ENCODE peak calls at places on chromosomes 2 and 18, in seven cellular contexts. One of them, this sample, is unnamed.

GRCh38 chr2:113158884-113159553 is 14.8 kb upstream of the PSD4 start:
- DNase-seq in small intestine: no peak
- DNase-seq in psoas muscle: no peak
- DNase-seq in activated CD8-positive, alpha-beta memory T cell treated with anti-CD3 and anti-CD28 coated beads for 24 hours: peak
- DNase-seq in HEK293T: no peak
- DNase-seq in left ventricle myocardium inferior: no peak
- DNase-seq in A549: no peak
- DNase-seq in this sample: no peak

GRCh38 chr2:36461039-36461681 is 105.6 kb downstream of the CRIM1 start:
- DNase-seq in left ventricle myocardium inferior: no peak
- DNase-seq in small intestine: no peak
- DNase-seq in psoas muscle: no peak
- DNase-seq in activated CD8-positive, alpha-beta memory T cell treated with anti-CD3 and anti-CD28 coated beads for 24 hours: no peak
- DNase-seq in A549: peak
- DNase-seq in HEK293T: no peak
- DNase-seq in this sample: no peak

GRCh38 chr18:8799593-8799992 is 94.2 kb downstream of the MTCL1 start:
- DNase-seq in psoas muscle: no peak
- DNase-seq in A549: no peak
- DNase-seq in activated CD8-positive, alpha-beta memory T cell treated with anti-CD3 and anti-CD28 coated beads for 24 hours: no peak
- DNase-seq in small intestine: no peak
- DNase-seq in HEK293T: no peak
- DNase-seq in left ventricle myocardium inferior: no peak
- DNase-seq in this sample: no peak

GRCh38 chr18:79796016-79796415 is 1.7 kb upstream of the KCNG2 start:
- DNase-seq in left ventricle myocardium inferior: no peak
- DNase-seq in activated CD8-positive, alpha-beta memory T cell treated with anti-CD3 and anti-CD28 coated beads for 24 hours: no peak
- DNase-seq in psoas muscle: no peak
- DNase-seq in A549: no peak
- DNase-seq in HEK293T: no peak
- DNase-seq in small intestine: no peak
- DNase-seq in this sample: no peak

GRCh38 chr18:79789091-79789891 is 8.4 kb upstream of the KCNG2 start:
- DNase-seq in small intestine: no peak
- DNase-seq in HEK293T: no peak
- DNase-seq in activated CD8-positive, alpha-beta memory T cell treated with anti-CD3 and anti-CD28 coated beads for 24 hours: no peak
- DNase-seq in left ventricle myocardium inferior: no peak
- DNase-seq in A549: no peak
- DNase-seq in psoas muscle: no peak
- DNase-seq in this sample: no peak

GRCh38 chr2:129565710-129566109 is 413.8 kb upstream of the RAB6C start:
- DNase-seq in psoas muscle: no peak
- DNase-seq in small intestine: no peak
- DNase-seq in HEK293T: no peak
- DNase-seq in activated CD8-positive, alpha-beta memory T cell treated with anti-CD3 and anti-CD28 coated beads for 24 hours: no peak
- DNase-seq in left ventricle myocardium inferior: no peak
- DNase-seq in A549: no peak
- DNase-seq in this sample: no peak

GRCh38 chr2:7604456-7604855 is 687.2 kb downstream of the RNF144A start:
- DNase-seq in activated CD8-positive, alpha-beta memory T cell treated with anti-CD3 and anti-CD28 coated beads for 24 hours: no peak
- DNase-seq in HEK293T: no peak
- DNase-seq in psoas muscle: no peak
- DNase-seq in small intestine: no peak
- DNase-seq in left ventricle myocardium inferior: no peak
- DNase-seq in A549: no peak
- DNase-seq in this sample: no peak

GRCh38 chr2:36633470-36634092 is 35.6 kb upstream of the FEZ2 start:
- DNase-seq in HEK293T: no peak
- DNase-seq in left ventricle myocardium inferior: no peak
- DNase-seq in small intestine: no peak
- DNase-seq in A549: no peak
- DNase-seq in activated CD8-positive, alpha-beta memory T cell treated with anti-CD3 and anti-CD28 coated beads for 24 hours: no peak
- DNase-seq in psoas muscle: no peak
- DNase-seq in this sample: no peak

GRCh38 chr2:228654707-228655106 is 473.2 kb upstream of the SPHKAP start:
- DNase-seq in HEK293T: no peak
- DNase-seq in psoas muscle: no peak
- DNase-seq in left ventricle myocardium inferior: no peak
- DNase-seq in activated CD8-positive, alpha-beta memory T cell treated with anti-CD3 and anti-CD28 coated beads for 24 hours: no peak
- DNase-seq in small intestine: peak
- DNase-seq in A549: no peak
- DNase-seq in this sample: no peak

GRCh38 chr2:47344890-47345583 is 57.9 kb upstream of the MSH2 start:
- DNase-seq in small intestine: peak
- DNase-seq in activated CD8-positive, alpha-beta memory T cell treated with anti-CD3 and anti-CD28 coated beads for 24 hours: no peak
- DNase-seq in left ventricle myocardium inferior: peak
- DNase-seq in HEK293T: peak
- DNase-seq in psoas muscle: peak
- DNase-seq in A549: peak
- DNase-seq in this sample: no peak

GRCh38 chr18:37538526-37539205 is 26.9 kb downstream of the CELF4 start:
- DNase-seq in small intestine: no peak
- DNase-seq in psoas muscle: no peak
- DNase-seq in A549: no peak
- DNase-seq in left ventricle myocardium inferior: no peak
- DNase-seq in activated CD8-positive, alpha-beta memory T cell treated with anti-CD3 and anti-CD28 coated beads for 24 hours: no peak
- DNase-seq in HEK293T: no peak
- DNase-seq in this sample: no peak

GRCh38 chr2:239821694-239822075 is 203.5 kb downstream of the NDUFA10 start:
- DNase-seq in small intestine: no peak
- DNase-seq in activated CD8-positive, alpha-beta memory T cell treated with anti-CD3 and anti-CD28 coated beads for 24 hours: peak
- DNase-seq in HEK293T: no peak
- DNase-seq in left ventricle myocardium inferior: no peak
- DNase-seq in psoas muscle: no peak
- DNase-seq in A549: no peak
- DNase-seq in this sample: no peak

GRCh38 chr2:8646731-8647461 is 35.0 kb upstream of the ID2 start:
- DNase-seq in small intestine: no peak
- DNase-seq in HEK293T: no peak
- DNase-seq in A549: no peak
- DNase-seq in left ventricle myocardium inferior: no peak
- DNase-seq in psoas muscle: no peak
- DNase-seq in activated CD8-positive, alpha-beta memory T cell treated with anti-CD3 and anti-CD28 coated beads for 24 hours: no peak
- DNase-seq in this sample: no peak

GRCh38 chr2:104447831-104448434 is 406.0 kb upstream of the POU3F3 start:
- DNase-seq in left ventricle myocardium inferior: no peak
- DNase-seq in small intestine: no peak
- DNase-seq in A549: no peak
- DNase-seq in activated CD8-positive, alpha-beta memory T cell treated with anti-CD3 and anti-CD28 coated beads for 24 hours: no peak
- DNase-seq in psoas muscle: no peak
- DNase-seq in HEK293T: no peak
- DNase-seq in this sample: peak

GRCh38 chr2:88765154-88765948 is 73.9 kb downstream of the RPIA start:
- DNase-seq in psoas muscle: no peak
- DNase-seq in activated CD8-positive, alpha-beta memory T cell treated with anti-CD3 and anti-CD28 coated beads for 24 hours: peak
- DNase-seq in left ventricle myocardium inferior: no peak
- DNase-seq in small intestine: peak
- DNase-seq in HEK293T: no peak
- DNase-seq in A549: no peak
- DNase-seq in this sample: peak

GRCh38 chr2:112482309-112483046 is 522 bp downstream of the TTL start:
- DNase-seq in activated CD8-positive, alpha-beta memory T cell treated with anti-CD3 and anti-CD28 coated beads for 24 hours: peak
- DNase-seq in HEK293T: peak
- DNase-seq in psoas muscle: peak
- DNase-seq in left ventricle myocardium inferior: peak
- DNase-seq in small intestine: peak
- DNase-seq in A549: peak
- DNase-seq in this sample: peak